ENCODE peak calls at places on chromosome 13, in ten cellular contexts. One of them, this sample, is unnamed.

GRCh38 chr13:97185751-97186150 is 36.4 kb upstream of the MBNL2 start:
- DNase-seq in lower lobe of right lung: no peak
- DNase-seq in transverse colon: no peak
- DNase-seq in psoas muscle: no peak
- DNase-seq in A673: no peak
- DNase-seq in adrenal gland: no peak
- DNase-seq in endodermal cell: no peak
- DNase-seq in cardiac muscle cell: no peak
- DNase-seq in fibroblast of mammary gland: no peak
- DNase-seq in uterus: no peak
- DNase-seq in this sample: no peak

GRCh38 chr13:46614582-46614981 is 61.6 kb downstream of the LRCH1 start:
- DNase-seq in lower lobe of right lung: no peak
- DNase-seq in transverse colon: no peak
- DNase-seq in psoas muscle: no peak
- DNase-seq in A673: no peak
- DNase-seq in adrenal gland: no peak
- DNase-seq in endodermal cell: no peak
- DNase-seq in cardiac muscle cell: peak
- DNase-seq in fibroblast of mammary gland: peak
- DNase-seq in uterus: peak
- DNase-seq in this sample: no peak

GRCh38 chr13:41549491-41549890 is 92.1 kb downstream of the RGCC start:
- DNase-seq in lower lobe of right lung: no peak
- DNase-seq in transverse colon: no peak
- DNase-seq in psoas muscle: no peak
- DNase-seq in A673: no peak
- DNase-seq in adrenal gland: no peak
- DNase-seq in endodermal cell: no peak
- DNase-seq in cardiac muscle cell: no peak
- DNase-seq in fibroblast of mammary gland: no peak
- DNase-seq in uterus: no peak
- DNase-seq in this sample: no peak

GRCh38 chr13:112346899-112347229 is 29.3 kb upstream of the SPACA7 start:
- DNase-seq in lower lobe of right lung: no peak
- DNase-seq in transverse colon: no peak
- DNase-seq in psoas muscle: no peak
- DNase-seq in A673: peak
- DNase-seq in adrenal gland: no peak
- DNase-seq in endodermal cell: peak
- DNase-seq in cardiac muscle cell: no peak
- DNase-seq in fibroblast of mammary gland: no peak
- DNase-seq in uterus: no peak
- DNase-seq in this sample: no peak

GRCh38 chr13:75452564-75452963 is 29.4 kb downstream of the TBC1D4 start:
- DNase-seq in lower lobe of right lung: no peak
- DNase-seq in transverse colon: no peak
- DNase-seq in psoas muscle: no peak
- DNase-seq in A673: no peak
- DNase-seq in adrenal gland: no peak
- DNase-seq in endodermal cell: no peak
- DNase-seq in cardiac muscle cell: peak
- DNase-seq in fibroblast of mammary gland: peak
- DNase-seq in uterus: no peak
- DNase-seq in this sample: no peak

GRCh38 chr13:40755082-40755755 is 15.8 kb downstream of the MRPS31 start:
- DNase-seq in lower lobe of right lung: no peak
- DNase-seq in transverse colon: peak
- DNase-seq in psoas muscle: no peak
- DNase-seq in A673: no peak
- DNase-seq in adrenal gland: no peak
- DNase-seq in endodermal cell: no peak
- DNase-seq in cardiac muscle cell: no peak
- DNase-seq in fibroblast of mammary gland: no peak
- DNase-seq in uterus: no peak
- DNase-seq in this sample: no peak

GRCh38 chr13:98310485-98311199 is 133.6 kb upstream of the RNF113B start:
- DNase-seq in lower lobe of right lung: no peak
- DNase-seq in transverse colon: no peak
- DNase-seq in psoas muscle: no peak
- DNase-seq in A673: no peak
- DNase-seq in adrenal gland: no peak
- DNase-seq in endodermal cell: no peak
- DNase-seq in cardiac muscle cell: no peak
- DNase-seq in fibroblast of mammary gland: no peak
- DNase-seq in uterus: no peak
- DNase-seq in this sample: no peak

GRCh38 chr13:29550589-29550988 is 44.9 kb downstream of the SLC7A1 start:
- DNase-seq in lower lobe of right lung: no peak
- DNase-seq in transverse colon: no peak
- DNase-seq in psoas muscle: no peak
- DNase-seq in A673: no peak
- DNase-seq in adrenal gland: no peak
- DNase-seq in endodermal cell: no peak
- DNase-seq in cardiac muscle cell: no peak
- DNase-seq in fibroblast of mammary gland: no peak
- DNase-seq in uterus: no peak
- DNase-seq in this sample: no peak

GRCh38 chr13:97726664-97727235 is 226.7 kb upstream of the IPO5 start:
- DNase-seq in lower lobe of right lung: no peak
- DNase-seq in transverse colon: no peak
- DNase-seq in psoas muscle: no peak
- DNase-seq in A673: peak
- DNase-seq in adrenal gland: no peak
- DNase-seq in endodermal cell: no peak
- DNase-seq in cardiac muscle cell: peak
- DNase-seq in fibroblast of mammary gland: peak
- DNase-seq in uterus: no peak
- DNase-seq in this sample: no peak

GRCh38 chr13:35818577-35819165 is 312.5 kb downstream of the DCLK1 start:
- DNase-seq in lower lobe of right lung: no peak
- DNase-seq in transverse colon: no peak
- DNase-seq in psoas muscle: no peak
- DNase-seq in A673: peak
- DNase-seq in adrenal gland: no peak
- DNase-seq in endodermal cell: no peak
- DNase-seq in cardiac muscle cell: peak
- DNase-seq in fibroblast of mammary gland: peak
- DNase-seq in uterus: no peak
- DNase-seq in this sample: no peak

GRCh38 chr13:44690376-44690775 is 114.2 kb upstream of the TSC22D1 start:
- DNase-seq in lower lobe of right lung: no peak
- DNase-seq in transverse colon: no peak
- DNase-seq in psoas muscle: no peak
- DNase-seq in A673: no peak
- DNase-seq in adrenal gland: no peak
- DNase-seq in endodermal cell: no peak
- DNase-seq in cardiac muscle cell: no peak
- DNase-seq in fibroblast of mammary gland: no peak
- DNase-seq in uterus: no peak
- DNase-seq in this sample: no peak

GRCh38 chr13:50894042-50894441 is 15.5 kb upstream of the RNASEH2B start:
- DNase-seq in lower lobe of right lung: no peak
- DNase-seq in transverse colon: no peak
- DNase-seq in psoas muscle: no peak
- DNase-seq in A673: no peak
- DNase-seq in adrenal gland: no peak
- DNase-seq in endodermal cell: no peak
- DNase-seq in cardiac muscle cell: no peak
- DNase-seq in fibroblast of mammary gland: no peak
- DNase-seq in uterus: no peak
- DNase-seq in this sample: no peak
- H3K4me3 ChIP-seq in lower lobe of right lung: no peak
- H3K4me3 ChIP-seq in transverse colon: no peak
- H3K4me3 ChIP-seq in psoas muscle: no peak
- H3K4me3 ChIP-seq in A673: no peak
- H3K4me3 ChIP-seq in adrenal gland: no peak
- H3K4me3 ChIP-seq in endodermal cell: no peak
- H3K4me3 ChIP-seq in cardiac muscle cell: no peak
- H3K4me3 ChIP-seq in fibroblast of mammary gland: no peak
- H3K4me3 ChIP-seq in uterus: no peak
- H3K4me3 ChIP-seq in this sample: no peak

GRCh38 chr13:84132491-84132890 is 250.2 kb upstream of the SLITRK1 start:
- DNase-seq in lower lobe of right lung: no peak
- DNase-seq in transverse colon: no peak
- DNase-seq in psoas muscle: no peak
- DNase-seq in A673: no peak
- DNase-seq in adrenal gland: no peak
- DNase-seq in endodermal cell: no peak
- DNase-seq in cardiac muscle cell: no peak
- DNase-seq in fibroblast of mammary gland: no peak
- DNase-seq in uterus: no peak
- DNase-seq in this sample: no peak
- TF ChIP-seq CTCF in lower lobe of right lung: no peak
- TF ChIP-seq CTCF in transverse colon: no peak
- TF ChIP-seq CTCF in psoas muscle: no peak
- TF ChIP-seq CTCF in A673: peak
- TF ChIP-seq CTCF in adrenal gland: no peak
- TF ChIP-seq CTCF in endodermal cell: no peak
- TF ChIP-seq CTCF in cardiac muscle cell: no peak
- TF ChIP-seq CTCF in fibroblast of mammary gland: no peak
- TF ChIP-seq CTCF in uterus: no peak
- TF ChIP-seq CTCF in this sample: no peak

DNA sequence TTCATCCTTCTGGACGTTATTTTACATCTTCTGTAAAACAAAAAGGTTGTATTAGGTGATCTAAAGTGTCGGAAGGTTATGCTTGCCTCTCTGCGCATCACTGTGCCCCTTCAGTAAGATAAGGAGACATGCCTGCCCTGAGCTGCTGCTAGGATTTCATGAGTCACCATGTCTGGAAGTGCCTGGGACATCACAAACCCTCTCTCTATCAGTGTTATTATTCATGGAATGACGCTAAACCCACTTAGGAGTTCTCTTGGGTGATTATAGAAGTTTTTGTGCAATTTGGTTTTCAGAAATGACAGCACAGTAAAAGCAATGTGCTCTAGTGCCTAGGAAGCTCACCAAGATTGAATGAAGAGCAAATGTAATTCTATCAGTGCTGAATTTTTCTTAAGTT is 617.7 kb downstream of the DCT start:
- DNase-seq in lower lobe of right lung: no peak
- DNase-seq in transverse colon: no peak
- DNase-seq in psoas muscle: no peak
- DNase-seq in A673: peak
- DNase-seq in adrenal gland: no peak
- DNase-seq in endodermal cell: peak
- DNase-seq in cardiac muscle cell: peak
- DNase-seq in fibroblast of mammary gland: peak
- DNase-seq in uterus: no peak
- DNase-seq in this sample: no peak
- H3K4me3 ChIP-seq in lower lobe of right lung: no peak
- H3K4me3 ChIP-seq in transverse colon: no peak
- H3K4me3 ChIP-seq in psoas muscle: no peak
- H3K4me3 ChIP-seq in A673: no peak
- H3K4me3 ChIP-seq in adrenal gland: no peak
- H3K4me3 ChIP-seq in endodermal cell: no peak
- H3K4me3 ChIP-seq in cardiac muscle cell: no peak
- H3K4me3 ChIP-seq in fibroblast of mammary gland: no peak
- H3K4me3 ChIP-seq in uterus: no peak
- H3K4me3 ChIP-seq in this sample: no peak

GRCh38 chr13:110274687-110275086 is 32.3 kb downstream of the COL4A1 start:
- DNase-seq in lower lobe of right lung: no peak
- DNase-seq in transverse colon: no peak
- DNase-seq in psoas muscle: no peak
- DNase-seq in A673: peak
- DNase-seq in adrenal gland: no peak
- DNase-seq in endodermal cell: peak
- DNase-seq in cardiac muscle cell: no peak
- DNase-seq in fibroblast of mammary gland: no peak
- DNase-seq in uterus: peak
- DNase-seq in this sample: no peak
- TF ChIP-seq CTCF in lower lobe of right lung: peak
- TF ChIP-seq CTCF in transverse colon: no peak
- TF ChIP-seq CTCF in psoas muscle: no peak
- TF ChIP-seq CTCF in A673: peak
- TF ChIP-seq CTCF in adrenal gland: peak
- TF ChIP-seq CTCF in endodermal cell: peak
- TF ChIP-seq CTCF in cardiac muscle cell: peak
- TF ChIP-seq CTCF in fibroblast of mammary gland: peak
- TF ChIP-seq CTCF in uterus: no peak
- TF ChIP-seq CTCF in this sample: peak

GRCh38 chr13:67225252-67226159 is 4.6 kb downstream of the PCDH9 start:
- DNase-seq in lower lobe of right lung: no peak
- DNase-seq in transverse colon: no peak
- DNase-seq in psoas muscle: peak
- DNase-seq in A673: no peak
- DNase-seq in adrenal gland: no peak
- DNase-seq in endodermal cell: no peak
- DNase-seq in cardiac muscle cell: no peak
- DNase-seq in fibroblast of mammary gland: no peak
- DNase-seq in uterus: no peak
- DNase-seq in this sample: no peak

GRCh38 chr13:67223742-67224141 is 6.4 kb downstream of the PCDH9 start:
- DNase-seq in lower lobe of right lung: no peak
- DNase-seq in transverse colon: no peak
- DNase-seq in psoas muscle: no peak
- DNase-seq in A673: no peak
- DNase-seq in adrenal gland: no peak
- DNase-seq in endodermal cell: no peak
- DNase-seq in cardiac muscle cell: no peak
- DNase-seq in fibroblast of mammary gland: peak
- DNase-seq in uterus: no peak
- DNase-seq in this sample: no peak

GRCh38 chr13:67226686-67227085 is 3.5 kb downstream of the PCDH9 start:
- DNase-seq in lower lobe of right lung: no peak
- DNase-seq in transverse colon: no peak
- DNase-seq in psoas muscle: no peak
- DNase-seq in A673: no peak
- DNase-seq in adrenal gland: no peak
- DNase-seq in endodermal cell: no peak
- DNase-seq in cardiac muscle cell: no peak
- DNase-seq in fibroblast of mammary gland: no peak
- DNase-seq in uterus: no peak
- DNase-seq in this sample: no peak

GRCh38 chr13:67223024-67223423 is 7.1 kb downstream of the PCDH9 start:
- DNase-seq in lower lobe of right lung: no peak
- DNase-seq in transverse colon: no peak
- DNase-seq in psoas muscle: no peak
- DNase-seq in A673: peak
- DNase-seq in adrenal gland: no peak
- DNase-seq in endodermal cell: no peak
- DNase-seq in cardiac muscle cell: peak
- DNase-seq in fibroblast of mammary gland: peak
- DNase-seq in uterus: no peak
- DNase-seq in this sample: no peak

DNA sequence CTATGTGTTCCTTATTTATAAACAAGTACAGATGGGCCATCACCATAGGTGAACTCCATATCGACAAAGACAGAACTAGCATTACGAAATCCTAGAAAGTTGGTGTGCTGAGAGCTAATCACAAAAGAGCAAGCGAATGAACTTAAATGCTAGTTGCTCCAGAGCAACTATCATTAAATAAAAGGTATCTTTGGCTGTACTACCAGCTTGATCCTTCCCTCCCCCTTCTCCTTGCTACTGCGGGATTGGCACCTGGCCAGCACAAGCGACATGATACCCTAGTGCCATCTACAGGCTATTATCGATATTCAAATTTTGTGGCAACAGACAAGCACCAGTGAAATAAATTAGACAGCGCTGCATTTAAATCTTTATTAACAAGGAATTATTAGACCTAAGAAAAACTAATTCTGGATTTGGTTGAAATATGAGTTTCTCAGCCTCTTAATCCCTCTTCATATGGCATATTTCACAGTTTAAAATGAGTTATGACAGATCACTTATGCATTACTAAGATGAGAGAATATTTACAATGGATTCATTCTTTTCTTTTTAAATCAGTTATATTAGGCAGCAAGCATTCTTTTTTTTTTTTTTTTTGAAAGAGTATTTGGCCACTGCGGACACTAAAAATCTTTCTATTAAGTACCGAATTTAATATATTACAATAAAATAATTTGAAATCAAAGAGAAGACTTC is 5.8 kb downstream of the PCDH9 start:
- DNase-seq in lower lobe of right lung: peak
- DNase-seq in transverse colon: peak
- DNase-seq in psoas muscle: peak
- DNase-seq in A673: peak
- DNase-seq in adrenal gland: peak
- DNase-seq in endodermal cell: peak
- DNase-seq in cardiac muscle cell: peak
- DNase-seq in fibroblast of mammary gland: peak
- DNase-seq in uterus: peak
- DNase-seq in this sample: peak
- H3K4me3 ChIP-seq in lower lobe of right lung: peak
- H3K4me3 ChIP-seq in transverse colon: no peak
- H3K4me3 ChIP-seq in psoas muscle: peak
- H3K4me3 ChIP-seq in A673: peak
- H3K4me3 ChIP-seq in adrenal gland: peak
- H3K4me3 ChIP-seq in endodermal cell: no peak
- H3K4me3 ChIP-seq in cardiac muscle cell: no peak
- H3K4me3 ChIP-seq in fibroblast of mammary gland: no peak
- H3K4me3 ChIP-seq in uterus: no peak
- H3K4me3 ChIP-seq in this sample: no peak